ENCODE peak calls at places on chromosomes 13 and 19, in seven cellular contexts. One of them, this sample, is unnamed.

GRCh38 chr13:45055902-45056648 is 64.2 kb upstream of the GTF2F2 start:
- DNase-seq in activated T-helper 1 cell treated with anti-CD3 and anti-CD28 coated beads, Interleukin-12 subunit alpha, Interleukin-12 subunit beta, Interleukin-2, Interleukin-4 antibody, amounts not matched to agents 30 ng/mL and 10 ng/mL and 1 ng/mL, durations not matched to agents 14 hours and 24 hours and 36 hours: no peak
- DNase-seq in stimulated activated CD4-positive, alpha-beta T cell treated with anti-CD3 and anti-CD28 coated beads, Interleukin-4, amount 100 ng/mL, for 48 hours: no peak
- DNase-seq in activated CD4-positive, alpha-beta T cell treated with anti-CD3 and anti-CD28 coated beads for 4 hours: no peak
- DNase-seq in H9: no peak
- DNase-seq in fibroblast of pulmonary artery: peak
- DNase-seq in dorsolateral prefrontal cortex: peak
- DNase-seq in this sample: no peak

GRCh38 chr19:45470147-45471081 is 2.6 kb downstream of the FOSB start:
- DNase-seq in activated T-helper 1 cell treated with anti-CD3 and anti-CD28 coated beads, Interleukin-12 subunit alpha, Interleukin-12 subunit beta, Interleukin-2, Interleukin-4 antibody, amounts not matched to agents 30 ng/mL and 10 ng/mL and 1 ng/mL, durations not matched to agents 14 hours and 24 hours and 36 hours: no peak
- DNase-seq in stimulated activated CD4-positive, alpha-beta T cell treated with anti-CD3 and anti-CD28 coated beads, Interleukin-4, amount 100 ng/mL, for 48 hours: peak
- DNase-seq in activated CD4-positive, alpha-beta T cell treated with anti-CD3 and anti-CD28 coated beads for 4 hours: no peak
- DNase-seq in H9: no peak
- DNase-seq in fibroblast of pulmonary artery: peak
- DNase-seq in dorsolateral prefrontal cortex: peak
- DNase-seq in this sample: peak

GRCh38 chr19:17441241-17442135 is 7.0 kb downstream of the TMEM221 start:
- DNase-seq in activated T-helper 1 cell treated with anti-CD3 and anti-CD28 coated beads, Interleukin-12 subunit alpha, Interleukin-12 subunit beta, Interleukin-2, Interleukin-4 antibody, amounts not matched to agents 30 ng/mL and 10 ng/mL and 1 ng/mL, durations not matched to agents 14 hours and 24 hours and 36 hours: no peak
- DNase-seq in stimulated activated CD4-positive, alpha-beta T cell treated with anti-CD3 and anti-CD28 coated beads, Interleukin-4, amount 100 ng/mL, for 48 hours: no peak
- DNase-seq in activated CD4-positive, alpha-beta T cell treated with anti-CD3 and anti-CD28 coated beads for 4 hours: no peak
- DNase-seq in H9: peak
- DNase-seq in fibroblast of pulmonary artery: peak
- DNase-seq in dorsolateral prefrontal cortex: no peak
- DNase-seq in this sample: no peak

GRCh38 chr19:1009043-1009975 is 9.1 kb downstream of the GRIN3B start:
- DNase-seq in activated T-helper 1 cell treated with anti-CD3 and anti-CD28 coated beads, Interleukin-12 subunit alpha, Interleukin-12 subunit beta, Interleukin-2, Interleukin-4 antibody, amounts not matched to agents 30 ng/mL and 10 ng/mL and 1 ng/mL, durations not matched to agents 14 hours and 24 hours and 36 hours: no peak
- DNase-seq in stimulated activated CD4-positive, alpha-beta T cell treated with anti-CD3 and anti-CD28 coated beads, Interleukin-4, amount 100 ng/mL, for 48 hours: no peak
- DNase-seq in activated CD4-positive, alpha-beta T cell treated with anti-CD3 and anti-CD28 coated beads for 4 hours: no peak
- DNase-seq in H9: no peak
- DNase-seq in fibroblast of pulmonary artery: peak
- DNase-seq in dorsolateral prefrontal cortex: no peak
- DNase-seq in this sample: no peak

GRCh38 chr13:24910502-24911134 is 146.6 kb downstream of the RNF17 start:
- DNase-seq in activated T-helper 1 cell treated with anti-CD3 and anti-CD28 coated beads, Interleukin-12 subunit alpha, Interleukin-12 subunit beta, Interleukin-2, Interleukin-4 antibody, amounts not matched to agents 30 ng/mL and 10 ng/mL and 1 ng/mL, durations not matched to agents 14 hours and 24 hours and 36 hours: no peak
- DNase-seq in stimulated activated CD4-positive, alpha-beta T cell treated with anti-CD3 and anti-CD28 coated beads, Interleukin-4, amount 100 ng/mL, for 48 hours: no peak
- DNase-seq in activated CD4-positive, alpha-beta T cell treated with anti-CD3 and anti-CD28 coated beads for 4 hours: no peak
- DNase-seq in H9: no peak
- DNase-seq in fibroblast of pulmonary artery: no peak
- DNase-seq in dorsolateral prefrontal cortex: no peak
- DNase-seq in this sample: no peak

GRCh38 chr19:45664575-45664974 is 3.4 kb upstream of the GIPR start:
- DNase-seq in activated T-helper 1 cell treated with anti-CD3 and anti-CD28 coated beads, Interleukin-12 subunit alpha, Interleukin-12 subunit beta, Interleukin-2, Interleukin-4 antibody, amounts not matched to agents 30 ng/mL and 10 ng/mL and 1 ng/mL, durations not matched to agents 14 hours and 24 hours and 36 hours: no peak
- DNase-seq in stimulated activated CD4-positive, alpha-beta T cell treated with anti-CD3 and anti-CD28 coated beads, Interleukin-4, amount 100 ng/mL, for 48 hours: no peak
- DNase-seq in activated CD4-positive, alpha-beta T cell treated with anti-CD3 and anti-CD28 coated beads for 4 hours: no peak
- DNase-seq in H9: no peak
- DNase-seq in fibroblast of pulmonary artery: no peak
- DNase-seq in dorsolateral prefrontal cortex: no peak
- DNase-seq in this sample: no peak

GRCh38 chr13:109816979-109817275 is 30.5 kb upstream of the IRS2 start:
- DNase-seq in activated T-helper 1 cell treated with anti-CD3 and anti-CD28 coated beads, Interleukin-12 subunit alpha, Interleukin-12 subunit beta, Interleukin-2, Interleukin-4 antibody, amounts not matched to agents 30 ng/mL and 10 ng/mL and 1 ng/mL, durations not matched to agents 14 hours and 24 hours and 36 hours: no peak
- DNase-seq in stimulated activated CD4-positive, alpha-beta T cell treated with anti-CD3 and anti-CD28 coated beads, Interleukin-4, amount 100 ng/mL, for 48 hours: no peak
- DNase-seq in activated CD4-positive, alpha-beta T cell treated with anti-CD3 and anti-CD28 coated beads for 4 hours: no peak
- DNase-seq in H9: no peak
- DNase-seq in fibroblast of pulmonary artery: no peak
- DNase-seq in dorsolateral prefrontal cortex: no peak
- DNase-seq in this sample: no peak

GRCh38 chr19:38298841-38299680 is 5.0 kb upstream of the C19orf33 start:
- DNase-seq in activated T-helper 1 cell treated with anti-CD3 and anti-CD28 coated beads, Interleukin-12 subunit alpha, Interleukin-12 subunit beta, Interleukin-2, Interleukin-4 antibody, amounts not matched to agents 30 ng/mL and 10 ng/mL and 1 ng/mL, durations not matched to agents 14 hours and 24 hours and 36 hours: no peak
- DNase-seq in stimulated activated CD4-positive, alpha-beta T cell treated with anti-CD3 and anti-CD28 coated beads, Interleukin-4, amount 100 ng/mL, for 48 hours: no peak
- DNase-seq in activated CD4-positive, alpha-beta T cell treated with anti-CD3 and anti-CD28 coated beads for 4 hours: no peak
- DNase-seq in H9: no peak
- DNase-seq in fibroblast of pulmonary artery: no peak
- DNase-seq in dorsolateral prefrontal cortex: no peak
- DNase-seq in this sample: no peak

GRCh38 chr13:94620286-94620896 is 18.7 kb downstream of the GPR180 start:
- DNase-seq in activated T-helper 1 cell treated with anti-CD3 and anti-CD28 coated beads, Interleukin-12 subunit alpha, Interleukin-12 subunit beta, Interleukin-2, Interleukin-4 antibody, amounts not matched to agents 30 ng/mL and 10 ng/mL and 1 ng/mL, durations not matched to agents 14 hours and 24 hours and 36 hours: no peak
- DNase-seq in stimulated activated CD4-positive, alpha-beta T cell treated with anti-CD3 and anti-CD28 coated beads, Interleukin-4, amount 100 ng/mL, for 48 hours: no peak
- DNase-seq in activated CD4-positive, alpha-beta T cell treated with anti-CD3 and anti-CD28 coated beads for 4 hours: no peak
- DNase-seq in H9: no peak
- DNase-seq in fibroblast of pulmonary artery: peak
- DNase-seq in dorsolateral prefrontal cortex: no peak
- DNase-seq in this sample: no peak

GRCh38 chr13:93794197-93794885 is 567.7 kb downstream of the GPC6 start:
- DNase-seq in activated T-helper 1 cell treated with anti-CD3 and anti-CD28 coated beads, Interleukin-12 subunit alpha, Interleukin-12 subunit beta, Interleukin-2, Interleukin-4 antibody, amounts not matched to agents 30 ng/mL and 10 ng/mL and 1 ng/mL, durations not matched to agents 14 hours and 24 hours and 36 hours: peak
- DNase-seq in stimulated activated CD4-positive, alpha-beta T cell treated with anti-CD3 and anti-CD28 coated beads, Interleukin-4, amount 100 ng/mL, for 48 hours: peak
- DNase-seq in activated CD4-positive, alpha-beta T cell treated with anti-CD3 and anti-CD28 coated beads for 4 hours: no peak
- DNase-seq in H9: no peak
- DNase-seq in fibroblast of pulmonary artery: no peak
- DNase-seq in dorsolateral prefrontal cortex: no peak
- DNase-seq in this sample: no peak

GRCh38 chr19:42270346-42271044 is 1.4 kb downstream of the CIC start:
- DNase-seq in activated T-helper 1 cell treated with anti-CD3 and anti-CD28 coated beads, Interleukin-12 subunit alpha, Interleukin-12 subunit beta, Interleukin-2, Interleukin-4 antibody, amounts not matched to agents 30 ng/mL and 10 ng/mL and 1 ng/mL, durations not matched to agents 14 hours and 24 hours and 36 hours: peak
- DNase-seq in stimulated activated CD4-positive, alpha-beta T cell treated with anti-CD3 and anti-CD28 coated beads, Interleukin-4, amount 100 ng/mL, for 48 hours: peak
- DNase-seq in activated CD4-positive, alpha-beta T cell treated with anti-CD3 and anti-CD28 coated beads for 4 hours: peak
- DNase-seq in H9: no peak
- DNase-seq in fibroblast of pulmonary artery: peak
- DNase-seq in dorsolateral prefrontal cortex: peak
- DNase-seq in this sample: peak

GRCh38 chr19:6287269-6287885 is 7.6 kb upstream of the MLLT1 start:
- DNase-seq in activated T-helper 1 cell treated with anti-CD3 and anti-CD28 coated beads, Interleukin-12 subunit alpha, Interleukin-12 subunit beta, Interleukin-2, Interleukin-4 antibody, amounts not matched to agents 30 ng/mL and 10 ng/mL and 1 ng/mL, durations not matched to agents 14 hours and 24 hours and 36 hours: no peak
- DNase-seq in stimulated activated CD4-positive, alpha-beta T cell treated with anti-CD3 and anti-CD28 coated beads, Interleukin-4, amount 100 ng/mL, for 48 hours: no peak
- DNase-seq in activated CD4-positive, alpha-beta T cell treated with anti-CD3 and anti-CD28 coated beads for 4 hours: no peak
- DNase-seq in H9: no peak
- DNase-seq in fibroblast of pulmonary artery: no peak
- DNase-seq in dorsolateral prefrontal cortex: no peak
- DNase-seq in this sample: no peak

GRCh38 chr19:6707011-6707657 is 13.3 kb downstream of the C3 start:
- DNase-seq in activated T-helper 1 cell treated with anti-CD3 and anti-CD28 coated beads, Interleukin-12 subunit alpha, Interleukin-12 subunit beta, Interleukin-2, Interleukin-4 antibody, amounts not matched to agents 30 ng/mL and 10 ng/mL and 1 ng/mL, durations not matched to agents 14 hours and 24 hours and 36 hours: no peak
- DNase-seq in stimulated activated CD4-positive, alpha-beta T cell treated with anti-CD3 and anti-CD28 coated beads, Interleukin-4, amount 100 ng/mL, for 48 hours: no peak
- DNase-seq in activated CD4-positive, alpha-beta T cell treated with anti-CD3 and anti-CD28 coated beads for 4 hours: no peak
- DNase-seq in H9: no peak
- DNase-seq in fibroblast of pulmonary artery: no peak
- DNase-seq in dorsolateral prefrontal cortex: no peak
- DNase-seq in this sample: no peak

GRCh38 chr13:26628706-26629105 is 71.2 kb downstream of the WASF3 start:
- DNase-seq in activated T-helper 1 cell treated with anti-CD3 and anti-CD28 coated beads, Interleukin-12 subunit alpha, Interleukin-12 subunit beta, Interleukin-2, Interleukin-4 antibody, amounts not matched to agents 30 ng/mL and 10 ng/mL and 1 ng/mL, durations not matched to agents 14 hours and 24 hours and 36 hours: no peak
- DNase-seq in stimulated activated CD4-positive, alpha-beta T cell treated with anti-CD3 and anti-CD28 coated beads, Interleukin-4, amount 100 ng/mL, for 48 hours: no peak
- DNase-seq in activated CD4-positive, alpha-beta T cell treated with anti-CD3 and anti-CD28 coated beads for 4 hours: no peak
- DNase-seq in H9: peak
- DNase-seq in fibroblast of pulmonary artery: peak
- DNase-seq in dorsolateral prefrontal cortex: no peak
- DNase-seq in this sample: no peak

GRCh38 chr19:18594096-18594823 is 5.7 kb downstream of the REX1BD start:
- DNase-seq in activated T-helper 1 cell treated with anti-CD3 and anti-CD28 coated beads, Interleukin-12 subunit alpha, Interleukin-12 subunit beta, Interleukin-2, Interleukin-4 antibody, amounts not matched to agents 30 ng/mL and 10 ng/mL and 1 ng/mL, durations not matched to agents 14 hours and 24 hours and 36 hours: peak
- DNase-seq in stimulated activated CD4-positive, alpha-beta T cell treated with anti-CD3 and anti-CD28 coated beads, Interleukin-4, amount 100 ng/mL, for 48 hours: peak
- DNase-seq in activated CD4-positive, alpha-beta T cell treated with anti-CD3 and anti-CD28 coated beads for 4 hours: peak
- DNase-seq in H9: peak
- DNase-seq in fibroblast of pulmonary artery: peak
- DNase-seq in dorsolateral prefrontal cortex: no peak
- DNase-seq in this sample: peak

GRCh38 chr19:46813570-46814358 is 25.4 kb upstream of the SLC1A5 start:
- DNase-seq in activated T-helper 1 cell treated with anti-CD3 and anti-CD28 coated beads, Interleukin-12 subunit alpha, Interleukin-12 subunit beta, Interleukin-2, Interleukin-4 antibody, amounts not matched to agents 30 ng/mL and 10 ng/mL and 1 ng/mL, durations not matched to agents 14 hours and 24 hours and 36 hours: no peak
- DNase-seq in stimulated activated CD4-positive, alpha-beta T cell treated with anti-CD3 and anti-CD28 coated beads, Interleukin-4, amount 100 ng/mL, for 48 hours: no peak
- DNase-seq in activated CD4-positive, alpha-beta T cell treated with anti-CD3 and anti-CD28 coated beads for 4 hours: no peak
- DNase-seq in H9: no peak
- DNase-seq in fibroblast of pulmonary artery: peak
- DNase-seq in dorsolateral prefrontal cortex: no peak
- DNase-seq in this sample: peak

GRCh38 chr13:106997219-106997618 is 429.3 kb upstream of the ARGLU1 start:
- DNase-seq in activated T-helper 1 cell treated with anti-CD3 and anti-CD28 coated beads, Interleukin-12 subunit alpha, Interleukin-12 subunit beta, Interleukin-2, Interleukin-4 antibody, amounts not matched to agents 30 ng/mL and 10 ng/mL and 1 ng/mL, durations not matched to agents 14 hours and 24 hours and 36 hours: no peak
- DNase-seq in stimulated activated CD4-positive, alpha-beta T cell treated with anti-CD3 and anti-CD28 coated beads, Interleukin-4, amount 100 ng/mL, for 48 hours: no peak
- DNase-seq in activated CD4-positive, alpha-beta T cell treated with anti-CD3 and anti-CD28 coated beads for 4 hours: no peak
- DNase-seq in H9: no peak
- DNase-seq in fibroblast of pulmonary artery: no peak
- DNase-seq in dorsolateral prefrontal cortex: no peak
- DNase-seq in this sample: no peak

GRCh38 chr13:100648354-100648753 is 26.2 kb downstream of the TMTC4 start:
- DNase-seq in activated T-helper 1 cell treated with anti-CD3 and anti-CD28 coated beads, Interleukin-12 subunit alpha, Interleukin-12 subunit beta, Interleukin-2, Interleukin-4 antibody, amounts not matched to agents 30 ng/mL and 10 ng/mL and 1 ng/mL, durations not matched to agents 14 hours and 24 hours and 36 hours: no peak
- DNase-seq in stimulated activated CD4-positive, alpha-beta T cell treated with anti-CD3 and anti-CD28 coated beads, Interleukin-4, amount 100 ng/mL, for 48 hours: no peak
- DNase-seq in activated CD4-positive, alpha-beta T cell treated with anti-CD3 and anti-CD28 coated beads for 4 hours: no peak
- DNase-seq in H9: no peak
- DNase-seq in fibroblast of pulmonary artery: peak
- DNase-seq in dorsolateral prefrontal cortex: no peak
- DNase-seq in this sample: no peak

GRCh38 chr19:49213791-49214190 is 56.2 kb downstream of the TRPM4 start:
- DNase-seq in activated T-helper 1 cell treated with anti-CD3 and anti-CD28 coated beads, Interleukin-12 subunit alpha, Interleukin-12 subunit beta, Interleukin-2, Interleukin-4 antibody, amounts not matched to agents 30 ng/mL and 10 ng/mL and 1 ng/mL, durations not matched to agents 14 hours and 24 hours and 36 hours: no peak
- DNase-seq in stimulated activated CD4-positive, alpha-beta T cell treated with anti-CD3 and anti-CD28 coated beads, Interleukin-4, amount 100 ng/mL, for 48 hours: no peak
- DNase-seq in activated CD4-positive, alpha-beta T cell treated with anti-CD3 and anti-CD28 coated beads for 4 hours: no peak
- DNase-seq in H9: peak
- DNase-seq in fibroblast of pulmonary artery: no peak
- DNase-seq in dorsolateral prefrontal cortex: no peak
- DNase-seq in this sample: no peak

GRCh38 chr19:12930002-12930645 is 3.4 kb downstream of the FARSA start:
- DNase-seq in activated T-helper 1 cell treated with anti-CD3 and anti-CD28 coated beads, Interleukin-12 subunit alpha, Interleukin-12 subunit beta, Interleukin-2, Interleukin-4 antibody, amounts not matched to agents 30 ng/mL and 10 ng/mL and 1 ng/mL, durations not matched to agents 14 hours and 24 hours and 36 hours: no peak
- DNase-seq in stimulated activated CD4-positive, alpha-beta T cell treated with anti-CD3 and anti-CD28 coated beads, Interleukin-4, amount 100 ng/mL, for 48 hours: no peak
- DNase-seq in activated CD4-positive, alpha-beta T cell treated with anti-CD3 and anti-CD28 coated beads for 4 hours: no peak
- DNase-seq in H9: no peak
- DNase-seq in fibroblast of pulmonary artery: no peak
- DNase-seq in dorsolateral prefrontal cortex: no peak
- DNase-seq in this sample: no peak

GRCh38 chr19:57465680-57466381 is 8.9 kb upstream of the VN1R1 start:
- DNase-seq in activated T-helper 1 cell treated with anti-CD3 and anti-CD28 coated beads, Interleukin-12 subunit alpha, Interleukin-12 subunit beta, Interleukin-2, Interleukin-4 antibody, amounts not matched to agents 30 ng/mL and 10 ng/mL and 1 ng/mL, durations not matched to agents 14 hours and 24 hours and 36 hours: peak
- DNase-seq in stimulated activated CD4-positive, alpha-beta T cell treated with anti-CD3 and anti-CD28 coated beads, Interleukin-4, amount 100 ng/mL, for 48 hours: no peak
- DNase-seq in activated CD4-positive, alpha-beta T cell treated with anti-CD3 and anti-CD28 coated beads for 4 hours: no peak
- DNase-seq in H9: no peak
- DNase-seq in fibroblast of pulmonary artery: peak
- DNase-seq in dorsolateral prefrontal cortex: no peak
- DNase-seq in this sample: no peak

GRCh38 chr19:6861683-6862286 is 25.6 kb upstream of the ADGRE1 start:
- DNase-seq in activated T-helper 1 cell treated with anti-CD3 and anti-CD28 coated beads, Interleukin-12 subunit alpha, Interleukin-12 subunit beta, Interleukin-2, Interleukin-4 antibody, amounts not matched to agents 30 ng/mL and 10 ng/mL and 1 ng/mL, durations not matched to agents 14 hours and 24 hours and 36 hours: no peak
- DNase-seq in stimulated activated CD4-positive, alpha-beta T cell treated with anti-CD3 and anti-CD28 coated beads, Interleukin-4, amount 100 ng/mL, for 48 hours: no peak
- DNase-seq in activated CD4-positive, alpha-beta T cell treated with anti-CD3 and anti-CD28 coated beads for 4 hours: no peak
- DNase-seq in H9: no peak
- DNase-seq in fibroblast of pulmonary artery: no peak
- DNase-seq in dorsolateral prefrontal cortex: no peak
- DNase-seq in this sample: no peak

GRCh38 chr13:19664481-19665230 is 31.2 kb downstream of the MPHOSPH8 start:
- DNase-seq in activated T-helper 1 cell treated with anti-CD3 and anti-CD28 coated beads, Interleukin-12 subunit alpha, Interleukin-12 subunit beta, Interleukin-2, Interleukin-4 antibody, amounts not matched to agents 30 ng/mL and 10 ng/mL and 1 ng/mL, durations not matched to agents 14 hours and 24 hours and 36 hours: no peak
- DNase-seq in stimulated activated CD4-positive, alpha-beta T cell treated with anti-CD3 and anti-CD28 coated beads, Interleukin-4, amount 100 ng/mL, for 48 hours: no peak
- DNase-seq in activated CD4-positive, alpha-beta T cell treated with anti-CD3 and anti-CD28 coated beads for 4 hours: no peak
- DNase-seq in H9: no peak
- DNase-seq in fibroblast of pulmonary artery: no peak
- DNase-seq in dorsolateral prefrontal cortex: no peak
- DNase-seq in this sample: no peak

GRCh38 chr13:52711277-52711676 is 28.3 kb downstream of the CNMD start:
- DNase-seq in activated T-helper 1 cell treated with anti-CD3 and anti-CD28 coated beads, Interleukin-12 subunit alpha, Interleukin-12 subunit beta, Interleukin-2, Interleukin-4 antibody, amounts not matched to agents 30 ng/mL and 10 ng/mL and 1 ng/mL, durations not matched to agents 14 hours and 24 hours and 36 hours: no peak
- DNase-seq in stimulated activated CD4-positive, alpha-beta T cell treated with anti-CD3 and anti-CD28 coated beads, Interleukin-4, amount 100 ng/mL, for 48 hours: no peak
- DNase-seq in activated CD4-positive, alpha-beta T cell treated with anti-CD3 and anti-CD28 coated beads for 4 hours: no peak
- DNase-seq in H9: peak
- DNase-seq in fibroblast of pulmonary artery: no peak
- DNase-seq in dorsolateral prefrontal cortex: no peak
- DNase-seq in this sample: no peak

This sample was measured in pancreas.